ENCODE peak calls at places on chromosomes 5 and 9, in five cellular contexts. One of them, this sample, is unnamed.

GRCh38 chr5:113152053-113152452 is 175.5 kb downstream of the DCP2 start:
- DNase-seq in body of pancreas: no peak
- DNase-seq in heart left ventricle: no peak
- DNase-seq in breast epithelium: no peak
- DNase-seq in transverse colon: no peak
- DNase-seq in this sample: no peak

GRCh38 chr9:71446499-71447411 is 321.6 kb downstream of the CEMIP2 start:
- DNase-seq in body of pancreas: peak; percentile 33
- DNase-seq in heart left ventricle: peak; percentile 54
- DNase-seq in breast epithelium: no peak
- DNase-seq in transverse colon: peak; percentile 20
- DNase-seq in this sample: peak; percentile 33

GRCh38 chr5:143699121-143699520 is 112.8 kb upstream of the HMHB1 start:
- DNase-seq in body of pancreas: no peak
- DNase-seq in heart left ventricle: no peak
- DNase-seq in breast epithelium: no peak
- DNase-seq in transverse colon: no peak
- DNase-seq in this sample: no peak

GRCh38 chr5:149429839-149430721 is 51.0 kb upstream of the IL17B start:
- DNase-seq in body of pancreas: no peak
- DNase-seq in heart left ventricle: no peak
- DNase-seq in breast epithelium: peak; percentile 68
- DNase-seq in transverse colon: no peak
- DNase-seq in this sample: peak; percentile 17

GRCh38 chr5:67619636-67620035 is 423.0 kb upstream of the CD180 start:
- DNase-seq in body of pancreas: no peak
- DNase-seq in heart left ventricle: no peak
- DNase-seq in breast epithelium: no peak
- DNase-seq in transverse colon: no peak
- DNase-seq in this sample: no peak

GRCh38 chr9:16133556-16134227 is 580.8 kb downstream of the CCDC171 start:
- DNase-seq in body of pancreas: peak; percentile 53
- DNase-seq in heart left ventricle: no peak
- DNase-seq in breast epithelium: no peak
- DNase-seq in transverse colon: peak; percentile 20
- DNase-seq in this sample: peak; percentile 73

GRCh38 chr5:2897276-2897990 is 146.0 kb upstream of the IRX2 start:
- DNase-seq in body of pancreas: no peak
- DNase-seq in heart left ventricle: no peak
- DNase-seq in breast epithelium: no peak
- DNase-seq in transverse colon: no peak
- DNase-seq in this sample: no peak

GRCh38 chr5:31442253-31442820 is 89.6 kb downstream of the DROSHA start:
- DNase-seq in body of pancreas: no peak
- DNase-seq in heart left ventricle: no peak
- DNase-seq in breast epithelium: no peak
- DNase-seq in transverse colon: no peak
- DNase-seq in this sample: no peak

GRCh38 chr5:73764586-73764985 is 138.6 kb downstream of the ARHGEF28 start:
- DNase-seq in body of pancreas: no peak
- DNase-seq in heart left ventricle: no peak
- DNase-seq in breast epithelium: no peak
- DNase-seq in transverse colon: no peak
- DNase-seq in this sample: no peak
- TF ChIP-seq POLR2A in body of pancreas: no peak
- TF ChIP-seq POLR2A in heart left ventricle: no peak
- TF ChIP-seq POLR2A in breast epithelium: no peak
- TF ChIP-seq POLR2A in transverse colon: no peak
- TF ChIP-seq POLR2A in this sample: no peak

GRCh38 chr9:113463418-113464285 is at the start of gene RGS3:
- DNase-seq in body of pancreas: peak; percentile 77
- DNase-seq in heart left ventricle: peak; percentile 77
- DNase-seq in breast epithelium: no peak
- DNase-seq in transverse colon: peak; percentile 86
- DNase-seq in this sample: peak; percentile 19
- TF ChIP-seq POLR2A in body of pancreas: peak; percentile 33
- TF ChIP-seq POLR2A in heart left ventricle: peak; percentile 11
- TF ChIP-seq POLR2A in breast epithelium: no peak
- TF ChIP-seq POLR2A in transverse colon: peak; percentile 65
- TF ChIP-seq POLR2A in this sample: no peak

DNA sequence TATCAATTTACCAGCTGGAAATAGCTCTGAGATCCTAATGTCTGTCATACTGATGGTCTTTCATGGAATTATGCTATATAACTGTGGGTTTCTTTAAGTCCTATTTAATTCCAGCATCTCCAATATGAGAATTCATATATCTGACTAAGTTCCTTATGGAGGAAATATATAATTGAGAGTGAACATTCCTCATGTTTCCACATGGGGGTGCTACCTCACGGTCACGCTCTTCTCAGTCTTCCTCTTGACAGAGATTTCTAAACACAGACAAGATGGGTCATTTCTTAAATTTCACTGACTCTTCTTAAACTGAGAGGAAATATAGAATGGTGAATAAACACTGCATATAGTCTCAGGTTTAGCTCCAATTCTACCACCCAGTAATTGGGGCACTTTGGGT is 212.1 kb downstream of the SLF1 start:
- DNase-seq in body of pancreas: no peak
- DNase-seq in heart left ventricle: no peak
- DNase-seq in breast epithelium: no peak
- DNase-seq in transverse colon: no peak
- DNase-seq in this sample: peak; percentile 14
- TF ChIP-seq POLR2A in body of pancreas: no peak
- TF ChIP-seq POLR2A in heart left ventricle: no peak
- TF ChIP-seq POLR2A in breast epithelium: no peak
- TF ChIP-seq POLR2A in transverse colon: no peak
- TF ChIP-seq POLR2A in this sample: no peak

GRCh38 chr9:96449522-96449843 is 486 bp upstream of the HABP4 start:
- DNase-seq in body of pancreas: no peak
- DNase-seq in heart left ventricle: no peak
- DNase-seq in breast epithelium: no peak
- DNase-seq in transverse colon: no peak
- DNase-seq in this sample: no peak

GRCh38 chr9:96450613-96451544 is 910 bp downstream of the HABP4 start:
- DNase-seq in body of pancreas: peak; percentile 29
- DNase-seq in heart left ventricle: peak; percentile 64
- DNase-seq in breast epithelium: peak; percentile 32
- DNase-seq in transverse colon: peak; percentile 53
- DNase-seq in this sample: peak; percentile 41

GRCh38 chr9:96447406-96447805 is 2.6 kb upstream of the HABP4 start:
- DNase-seq in body of pancreas: no peak
- DNase-seq in heart left ventricle: no peak
- DNase-seq in breast epithelium: no peak
- DNase-seq in transverse colon: no peak
- DNase-seq in this sample: no peak

GRCh38 chr9:96448546-96449170 is 1.3 kb upstream of the HABP4 start:
- DNase-seq in body of pancreas: no peak
- DNase-seq in heart left ventricle: no peak
- DNase-seq in breast epithelium: no peak
- DNase-seq in transverse colon: no peak
- DNase-seq in this sample: no peak

DNA sequence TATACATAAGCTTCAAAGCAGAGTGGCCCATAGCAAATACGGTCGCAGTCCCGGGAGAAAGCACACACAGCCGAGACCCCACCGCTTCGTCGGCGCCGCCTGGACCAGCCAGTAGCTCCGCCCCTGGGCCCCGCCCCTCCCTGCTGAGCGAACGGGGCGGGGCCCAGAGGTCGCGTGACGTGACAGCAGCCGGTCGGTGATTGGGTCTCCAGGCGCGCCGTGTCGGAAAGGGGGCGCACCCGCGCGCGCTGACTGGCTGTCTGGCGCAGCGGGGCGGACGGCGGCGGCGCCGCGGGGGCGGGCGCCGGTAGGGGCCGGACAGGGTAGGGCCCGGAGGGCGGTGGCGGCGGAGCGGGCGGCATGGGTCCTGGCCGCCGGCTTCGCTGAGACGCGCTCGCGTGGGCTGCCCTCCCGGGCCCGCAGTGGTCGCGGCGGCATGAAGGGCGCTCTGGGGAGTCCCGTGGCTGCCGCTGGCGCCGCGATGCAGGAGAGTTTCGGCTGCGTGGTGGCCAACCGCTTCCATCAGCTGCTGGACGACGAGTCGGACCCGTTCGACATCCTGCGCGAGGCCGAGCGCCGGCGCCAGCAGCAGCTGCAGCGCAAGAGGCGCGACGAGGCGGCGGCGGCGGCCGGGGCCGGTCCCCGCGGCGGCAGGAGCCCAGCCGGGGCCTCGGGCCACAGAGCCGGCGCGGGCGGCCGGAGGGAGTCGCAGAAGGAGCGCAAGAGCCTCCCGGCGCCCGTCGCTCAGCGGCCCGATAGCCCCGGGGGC is at the start of gene HABP4:
- DNase-seq in body of pancreas: peak; percentile 97
- DNase-seq in heart left ventricle: peak; percentile 98
- DNase-seq in breast epithelium: peak; percentile 96
- DNase-seq in transverse colon: peak; percentile 97
- DNase-seq in this sample: peak; percentile 94
- TF ChIP-seq POLR2A in body of pancreas: peak; percentile 72
- TF ChIP-seq POLR2A in heart left ventricle: peak; percentile 82
- TF ChIP-seq POLR2A in breast epithelium: no peak
- TF ChIP-seq POLR2A in transverse colon: peak; percentile 50
- TF ChIP-seq POLR2A in this sample: peak; percentile 52

GRCh38 chr5:154072782-154073171 is 34.0 kb downstream of the MFAP3 start:
- DNase-seq in body of pancreas: no peak
- DNase-seq in heart left ventricle: no peak
- DNase-seq in breast epithelium: no peak
- DNase-seq in transverse colon: no peak
- DNase-seq in this sample: no peak
- TF ChIP-seq POLR2A in body of pancreas: no peak
- TF ChIP-seq POLR2A in heart left ventricle: no peak
- TF ChIP-seq POLR2A in breast epithelium: no peak
- TF ChIP-seq POLR2A in transverse colon: no peak
- TF ChIP-seq POLR2A in this sample: no peak

DNA sequence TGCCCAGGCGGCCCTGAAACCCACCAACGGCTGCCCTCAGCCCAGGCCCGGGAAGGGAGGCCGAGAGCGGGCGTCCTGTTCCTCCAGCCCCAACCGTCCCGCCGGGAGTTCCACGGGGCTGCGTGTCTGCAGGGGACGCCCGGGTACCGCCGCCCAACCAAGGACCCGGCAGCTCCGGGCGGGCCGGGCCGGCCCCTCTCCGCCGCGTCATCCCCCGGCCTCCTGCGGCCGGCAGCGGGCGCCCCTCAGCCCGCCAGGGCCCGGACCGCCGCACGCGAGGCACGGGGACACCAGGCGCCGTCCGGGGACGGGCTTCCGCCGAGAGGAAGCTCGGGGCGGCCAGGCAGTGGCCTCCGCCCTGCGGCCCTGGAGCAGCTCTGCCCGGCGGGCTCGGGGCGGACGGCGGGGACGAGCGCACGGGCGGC is 432 bp downstream of the FBXW5 start:
- DNase-seq in body of pancreas: no peak
- DNase-seq in heart left ventricle: no peak
- DNase-seq in breast epithelium: no peak
- DNase-seq in transverse colon: no peak
- DNase-seq in this sample: peak; percentile 88
- TF ChIP-seq POLR2A in body of pancreas: no peak
- TF ChIP-seq POLR2A in heart left ventricle: no peak
- TF ChIP-seq POLR2A in breast epithelium: no peak
- TF ChIP-seq POLR2A in transverse colon: peak; percentile 7
- TF ChIP-seq POLR2A in this sample: no peak

DNA sequence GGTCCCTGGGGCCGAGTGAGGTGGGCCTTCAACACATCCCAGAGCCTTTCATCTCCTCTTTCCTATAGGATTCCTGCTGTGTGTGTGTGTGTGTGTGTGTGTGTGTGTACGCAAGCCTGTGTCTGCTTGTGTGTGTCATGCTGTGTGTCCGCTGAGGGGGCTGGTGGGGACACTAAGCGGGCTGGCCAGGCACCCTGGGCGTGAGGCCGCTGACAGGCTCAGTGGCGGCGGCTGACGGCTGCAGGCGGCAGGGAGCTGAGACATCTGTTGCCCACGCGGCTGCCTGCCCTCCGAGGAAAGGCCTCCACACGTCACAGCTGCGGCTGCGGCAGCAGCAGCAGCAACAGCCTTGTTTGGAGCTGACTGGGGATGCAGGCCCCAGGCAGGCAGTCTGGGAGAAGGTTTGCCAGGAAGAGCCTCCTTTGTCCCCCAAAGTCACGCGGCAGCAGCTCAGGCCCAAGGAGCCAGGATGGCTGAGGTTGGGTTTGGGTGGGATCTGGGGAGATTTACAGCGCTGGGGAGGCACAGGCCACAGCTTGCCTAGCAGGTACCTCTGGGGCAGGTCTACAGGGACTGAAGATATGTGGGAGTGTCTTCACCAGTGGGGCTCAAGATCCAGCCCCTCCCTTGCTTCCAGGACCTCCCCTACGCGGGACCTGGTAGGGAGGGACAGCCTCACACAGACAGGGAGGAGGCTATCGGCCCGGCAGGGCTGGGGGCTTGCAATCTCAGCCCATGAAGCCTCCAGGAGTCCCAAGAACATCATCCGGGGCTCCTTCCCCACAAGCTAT is 1.8 kb downstream of the PDLIM4 start:
- DNase-seq in body of pancreas: no peak
- DNase-seq in heart left ventricle: peak; percentile 78
- DNase-seq in breast epithelium: peak; percentile 87
- DNase-seq in transverse colon: peak; percentile 56
- DNase-seq in this sample: no peak
- TF ChIP-seq POLR2A in body of pancreas: no peak
- TF ChIP-seq POLR2A in heart left ventricle: no peak
- TF ChIP-seq POLR2A in breast epithelium: peak; percentile 34
- TF ChIP-seq POLR2A in transverse colon: peak; percentile 58
- TF ChIP-seq POLR2A in this sample: no peak

DNA sequence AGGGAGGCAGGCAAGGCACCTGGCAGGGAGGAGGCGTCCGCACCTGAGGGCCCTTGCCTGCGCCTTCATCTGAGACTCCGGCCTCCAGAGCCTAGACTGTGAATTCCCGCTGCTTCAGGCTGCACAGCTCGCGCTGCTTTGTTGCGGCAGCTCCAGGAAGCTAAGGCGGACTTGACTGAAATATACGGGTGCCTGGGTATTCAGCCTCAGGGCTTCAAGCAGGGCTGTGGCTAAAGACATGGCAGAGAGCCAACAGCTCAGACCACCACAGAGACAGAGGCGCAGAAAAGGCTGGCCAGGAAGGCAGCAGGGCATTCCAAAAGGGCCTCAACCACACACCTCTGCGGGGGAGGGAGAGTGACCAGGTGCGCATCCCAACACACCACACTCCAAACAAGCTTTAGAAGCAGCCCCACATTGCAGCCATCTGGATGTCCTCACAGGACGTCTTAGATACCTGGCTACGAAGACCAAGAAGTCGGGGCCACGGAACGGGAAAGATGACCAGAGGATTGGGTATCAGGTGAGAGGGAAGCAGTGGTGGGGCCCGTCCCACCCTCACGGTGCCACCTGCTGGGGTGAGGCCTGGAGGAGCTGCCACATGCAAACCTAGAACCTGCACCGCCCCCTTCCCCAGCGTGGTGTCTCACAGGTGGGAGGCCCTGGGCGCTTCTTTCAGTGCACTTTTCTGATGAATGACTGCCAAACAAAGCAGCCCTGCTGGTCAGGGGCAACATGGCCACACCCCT is 1.7 kb upstream of the DPH7 start:
- DNase-seq in body of pancreas: no peak
- DNase-seq in heart left ventricle: no peak
- DNase-seq in breast epithelium: no peak
- DNase-seq in transverse colon: no peak
- DNase-seq in this sample: no peak
- TF ChIP-seq POLR2A in body of pancreas: no peak
- TF ChIP-seq POLR2A in heart left ventricle: no peak
- TF ChIP-seq POLR2A in breast epithelium: no peak
- TF ChIP-seq POLR2A in transverse colon: no peak
- TF ChIP-seq POLR2A in this sample: no peak